ENCODE peak calls at places on chromosomes 4 and X, in seven cellular contexts. One of them, this sample, is unnamed.

GRCh38 chr4:98430708-98431403 is 169.7 kb downstream of the RAP1GDS1 start:
- DNase-seq in neuronal stem cell: no peak
- DNase-seq in endodermal cell: no peak
- DNase-seq in MM.1S: no peak
- DNase-seq in mesendoderm: peak
- DNase-seq in fibroblast of lung: peak
- DNase-seq in PC-3: peak
- DNase-seq in this sample: peak

GRCh38 chrX:14228611-14229010 is 198.9 kb upstream of the GEMIN8 start:
- DNase-seq in fibroblast of lung: peak
- DNase-seq in MM.1S: no peak
- DNase-seq in endodermal cell: no peak
- DNase-seq in neuronal stem cell: no peak
- DNase-seq in mesendoderm: no peak
- DNase-seq in PC-3: peak
- DNase-seq in this sample: no peak

GRCh38 chr4:184453402-184454160 is 20.8 kb downstream of the IRF2 start:
- DNase-seq in endodermal cell: peak
- DNase-seq in mesendoderm: peak
- DNase-seq in neuronal stem cell: no peak
- DNase-seq in PC-3: peak
- DNase-seq in MM.1S: peak
- DNase-seq in fibroblast of lung: peak
- DNase-seq in this sample: peak

GRCh38 chr4:73607375-73608026 is 12.7 kb downstream of the RASSF6 start:
- DNase-seq in endodermal cell: no peak
- DNase-seq in mesendoderm: no peak
- DNase-seq in MM.1S: peak
- DNase-seq in PC-3: peak
- DNase-seq in fibroblast of lung: no peak
- DNase-seq in neuronal stem cell: no peak
- DNase-seq in this sample: no peak

GRCh38 chr4:177220376-177220775 is 89.3 kb upstream of the NEIL3 start:
- DNase-seq in mesendoderm: no peak
- DNase-seq in neuronal stem cell: no peak
- DNase-seq in endodermal cell: no peak
- DNase-seq in PC-3: peak
- DNase-seq in fibroblast of lung: peak
- DNase-seq in MM.1S: no peak
- DNase-seq in this sample: no peak

GRCh38 chr4:8545439-8545765 is 34.8 kb upstream of the GPR78 start:
- DNase-seq in fibroblast of lung: no peak
- DNase-seq in mesendoderm: no peak
- DNase-seq in endodermal cell: no peak
- DNase-seq in PC-3: no peak
- DNase-seq in MM.1S: no peak
- DNase-seq in neuronal stem cell: no peak
- DNase-seq in this sample: no peak

GRCh38 chr4:145061325-145061920 is 36.6 kb downstream of the ANAPC10 start:
- DNase-seq in neuronal stem cell: peak
- DNase-seq in endodermal cell: no peak
- DNase-seq in fibroblast of lung: peak
- DNase-seq in MM.1S: peak
- DNase-seq in mesendoderm: peak
- DNase-seq in PC-3: peak
- DNase-seq in this sample: peak

GRCh38 chr4:48129307-48130014 is 4.6 kb downstream of the TXK start:
- DNase-seq in PC-3: peak
- DNase-seq in neuronal stem cell: no peak
- DNase-seq in mesendoderm: peak
- DNase-seq in endodermal cell: peak
- DNase-seq in fibroblast of lung: no peak
- DNase-seq in MM.1S: no peak
- DNase-seq in this sample: no peak

GRCh38 chrX:7996414-7996813 is 69.2 kb upstream of the PNPLA4 start:
- DNase-seq in PC-3: peak
- DNase-seq in MM.1S: peak
- DNase-seq in fibroblast of lung: peak
- DNase-seq in neuronal stem cell: peak
- DNase-seq in endodermal cell: peak
- DNase-seq in mesendoderm: peak
- DNase-seq in this sample: peak

GRCh38 chr4:130468340-130468739 is 1372.4 kb downstream of the C4orf33 start:
- DNase-seq in fibroblast of lung: no peak
- DNase-seq in neuronal stem cell: no peak
- DNase-seq in PC-3: no peak
- DNase-seq in MM.1S: no peak
- DNase-seq in mesendoderm: peak
- DNase-seq in endodermal cell: no peak
- DNase-seq in this sample: no peak

GRCh38 chrX:46376246-46376885 is 168.9 kb downstream of the ZNF674 start:
- DNase-seq in MM.1S: peak
- DNase-seq in PC-3: peak
- DNase-seq in mesendoderm: peak
- DNase-seq in fibroblast of lung: peak
- DNase-seq in neuronal stem cell: peak
- DNase-seq in endodermal cell: peak
- DNase-seq in this sample: peak

GRCh38 chrX:111348363-111348927 is 63.5 kb downstream of the DCX start:
- DNase-seq in fibroblast of lung: no peak
- DNase-seq in endodermal cell: no peak
- DNase-seq in MM.1S: no peak
- DNase-seq in neuronal stem cell: no peak
- DNase-seq in mesendoderm: no peak
- DNase-seq in PC-3: no peak
- DNase-seq in this sample: no peak

GRCh38 chrX:40996886-40997530 is 88.2 kb upstream of the USP9X start:
- DNase-seq in fibroblast of lung: peak
- DNase-seq in neuronal stem cell: peak
- DNase-seq in PC-3: peak
- DNase-seq in MM.1S: no peak
- DNase-seq in mesendoderm: peak
- DNase-seq in endodermal cell: peak
- DNase-seq in this sample: peak

GRCh38 chrX:65706041-65706828 is 38.8 kb downstream of the MSN start:
- DNase-seq in PC-3: peak
- DNase-seq in MM.1S: no peak
- DNase-seq in mesendoderm: peak
- DNase-seq in neuronal stem cell: no peak
- DNase-seq in fibroblast of lung: peak
- DNase-seq in endodermal cell: peak
- DNase-seq in this sample: peak

GRCh38 chrX:39689374-39690104 is 408.2 kb downstream of the BCOR start:
- DNase-seq in fibroblast of lung: no peak
- DNase-seq in neuronal stem cell: no peak
- DNase-seq in MM.1S: no peak
- DNase-seq in endodermal cell: peak
- DNase-seq in PC-3: no peak
- DNase-seq in mesendoderm: peak
- DNase-seq in this sample: no peak

GRCh38 chr4:108821056-108821925 is 58.4 kb upstream of the ETNPPL start:
- DNase-seq in fibroblast of lung: no peak
- DNase-seq in endodermal cell: no peak
- DNase-seq in PC-3: no peak
- DNase-seq in MM.1S: no peak
- DNase-seq in neuronal stem cell: no peak
- DNase-seq in mesendoderm: no peak
- DNase-seq in this sample: peak

GRCh38 chrX:11386001-11386523 is 92.8 kb downstream of the AMELX start:
- DNase-seq in mesendoderm: no peak
- DNase-seq in PC-3: peak
- DNase-seq in fibroblast of lung: peak
- DNase-seq in endodermal cell: no peak
- DNase-seq in MM.1S: no peak
- DNase-seq in neuronal stem cell: no peak
- DNase-seq in this sample: peak

GRCh38 chr4:46945062-46945461 is 36.0 kb upstream of the COX7B2 start:
- DNase-seq in MM.1S: no peak
- DNase-seq in PC-3: no peak
- DNase-seq in fibroblast of lung: no peak
- DNase-seq in endodermal cell: no peak
- DNase-seq in mesendoderm: no peak
- DNase-seq in neuronal stem cell: no peak
- DNase-seq in this sample: no peak

GRCh38 chrX:153922286-153922573 is 3.8 kb downstream of the ARHGAP4 start:
- DNase-seq in mesendoderm: no peak
- DNase-seq in endodermal cell: no peak
- DNase-seq in neuronal stem cell: no peak
- DNase-seq in PC-3: no peak
- DNase-seq in fibroblast of lung: no peak
- DNase-seq in MM.1S: no peak
- DNase-seq in this sample: no peak

GRCh38 chrX:153922932-153923857 is 2.9 kb downstream of the ARHGAP4 start:
- DNase-seq in fibroblast of lung: peak
- DNase-seq in neuronal stem cell: no peak
- DNase-seq in PC-3: peak
- DNase-seq in MM.1S: no peak
- DNase-seq in mesendoderm: no peak
- DNase-seq in endodermal cell: no peak
- DNase-seq in this sample: peak

GRCh38 chrX:153925387-153925738 is 701 bp downstream of the ARHGAP4 start:
- DNase-seq in PC-3: no peak
- DNase-seq in fibroblast of lung: no peak
- DNase-seq in endodermal cell: no peak
- DNase-seq in neuronal stem cell: no peak
- DNase-seq in mesendoderm: no peak
- DNase-seq in MM.1S: peak
- DNase-seq in this sample: no peak

GRCh38 chrX:153925739-153926593 is at the start of gene ARHGAP4:
- DNase-seq in fibroblast of lung: no peak
- DNase-seq in neuronal stem cell: no peak
- DNase-seq in PC-3: no peak
- DNase-seq in MM.1S: peak
- DNase-seq in endodermal cell: no peak
- DNase-seq in mesendoderm: peak
- DNase-seq in this sample: no peak

GRCh38 chrX:153924149-153924861 is 1.8 kb downstream of the ARHGAP4 start:
- DNase-seq in mesendoderm: peak
- DNase-seq in neuronal stem cell: no peak
- DNase-seq in PC-3: peak
- DNase-seq in endodermal cell: no peak
- DNase-seq in fibroblast of lung: peak
- DNase-seq in MM.1S: peak
- DNase-seq in this sample: no peak
- H3K9ac ChIP-seq in mesendoderm: no peak
- H3K9ac ChIP-seq in neuronal stem cell: no peak
- H3K9ac ChIP-seq in PC-3: no peak
- H3K9ac ChIP-seq in endodermal cell: no peak
- H3K9ac ChIP-seq in fibroblast of lung: no peak
- H3K9ac ChIP-seq in MM.1S: peak
- H3K9ac ChIP-seq in this sample: no peak

GRCh38 chr4:16897351-16897750 is 1.1 kb downstream of the LDB2 start:
- DNase-seq in endodermal cell: peak
- DNase-seq in neuronal stem cell: no peak
- DNase-seq in mesendoderm: peak
- DNase-seq in MM.1S: no peak
- DNase-seq in fibroblast of lung: peak
- DNase-seq in PC-3: no peak
- DNase-seq in this sample: peak

GRCh38 chr4:16897991-16898827 is at the start of gene LDB2:
- DNase-seq in mesendoderm: peak
- DNase-seq in fibroblast of lung: peak
- DNase-seq in PC-3: no peak
- DNase-seq in neuronal stem cell: peak
- DNase-seq in endodermal cell: peak
- DNase-seq in MM.1S: no peak
- DNase-seq in this sample: peak

GRCh38 chr4:16900325-16900724 is 1.9 kb upstream of the LDB2 start:
- DNase-seq in neuronal stem cell: no peak
- DNase-seq in mesendoderm: no peak
- DNase-seq in endodermal cell: no peak
- DNase-seq in MM.1S: no peak
- DNase-seq in PC-3: no peak
- DNase-seq in fibroblast of lung: no peak
- DNase-seq in this sample: no peak

GRCh38 chr4:16894406-16894805 is 4.0 kb downstream of the LDB2 start:
- DNase-seq in endodermal cell: no peak
- DNase-seq in PC-3: no peak
- DNase-seq in neuronal stem cell: no peak
- DNase-seq in mesendoderm: peak
- DNase-seq in fibroblast of lung: peak
- DNase-seq in MM.1S: no peak
- DNase-seq in this sample: peak

GRCh38 chr4:16896871-16897270 is 1.6 kb downstream of the LDB2 start:
- DNase-seq in fibroblast of lung: peak
- DNase-seq in mesendoderm: no peak
- DNase-seq in endodermal cell: no peak
- DNase-seq in MM.1S: no peak
- DNase-seq in neuronal stem cell: no peak
- DNase-seq in PC-3: no peak
- DNase-seq in this sample: peak
- H3K4me3 ChIP-seq in fibroblast of lung: peak
- H3K4me3 ChIP-seq in mesendoderm: peak
- H3K4me3 ChIP-seq in endodermal cell: peak
- H3K4me3 ChIP-seq in MM.1S: no peak
- H3K4me3 ChIP-seq in neuronal stem cell: peak
- H3K4me3 ChIP-seq in PC-3: no peak
- H3K4me3 ChIP-seq in this sample: peak

DNA sequence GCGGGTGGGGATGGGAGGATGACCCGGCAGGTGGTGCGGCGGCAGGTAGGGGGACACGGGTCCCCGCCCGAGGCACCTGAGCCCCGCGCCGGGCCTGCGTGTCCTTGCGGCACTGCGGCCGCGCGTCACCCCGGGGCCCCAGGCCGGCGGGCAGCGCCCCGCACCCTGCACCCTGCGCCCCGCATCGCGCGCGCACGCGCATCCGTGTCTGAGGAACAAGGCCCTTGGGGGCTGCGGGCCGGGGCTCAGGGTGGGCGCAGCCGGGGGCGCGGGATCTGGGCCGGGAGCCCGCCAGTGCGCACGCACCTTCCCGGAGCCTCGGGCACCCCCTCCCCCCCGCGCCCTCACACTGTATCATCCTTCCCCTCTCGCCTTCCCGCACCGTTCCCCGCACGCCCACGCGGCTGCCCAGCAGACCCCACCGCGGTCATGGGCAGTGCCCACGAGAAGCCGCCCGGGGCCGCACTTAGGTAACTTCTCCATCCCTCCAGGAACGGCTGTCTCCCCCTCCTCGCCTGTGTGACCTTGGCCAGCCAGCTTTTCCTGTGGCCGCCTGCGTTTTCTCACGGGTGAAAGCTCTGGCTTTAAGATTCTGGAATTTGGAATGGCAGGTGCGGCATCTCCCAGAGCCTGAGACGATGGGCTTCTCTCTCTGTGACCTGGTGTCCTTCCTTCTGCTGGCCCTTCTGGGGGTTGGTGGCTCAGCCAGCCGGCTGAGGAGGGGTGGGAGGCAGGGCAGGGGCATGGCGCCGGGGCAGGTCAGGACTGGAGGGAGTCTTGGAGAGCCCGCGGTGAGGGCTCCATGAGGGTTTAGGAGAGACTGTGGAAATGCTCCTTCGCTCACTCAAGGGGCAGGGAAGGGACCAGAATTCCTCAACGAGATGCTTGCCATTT is 746 bp downstream of the ATP2B3 start:
- DNase-seq in PC-3: no peak
- DNase-seq in MM.1S: no peak
- DNase-seq in fibroblast of lung: no peak
- DNase-seq in mesendoderm: no peak
- DNase-seq in endodermal cell: no peak
- DNase-seq in neuronal stem cell: no peak
- DNase-seq in this sample: no peak
- H3K9ac ChIP-seq in PC-3: no peak
- H3K9ac ChIP-seq in MM.1S: no peak
- H3K9ac ChIP-seq in fibroblast of lung: no peak
- H3K9ac ChIP-seq in mesendoderm: no peak
- H3K9ac ChIP-seq in endodermal cell: no peak
- H3K9ac ChIP-seq in neuronal stem cell: no peak
- H3K9ac ChIP-seq in this sample: no peak

GRCh38 chr4:40514409-40515025 is 115.1 kb downstream of the RBM47 start:
- DNase-seq in endodermal cell: no peak
- DNase-seq in PC-3: peak
- DNase-seq in mesendoderm: no peak
- DNase-seq in MM.1S: peak
- DNase-seq in fibroblast of lung: no peak
- DNase-seq in neuronal stem cell: no peak
- DNase-seq in this sample: no peak
- H3K4me3 ChIP-seq in endodermal cell: no peak
- H3K4me3 ChIP-seq in PC-3: peak
- H3K4me3 ChIP-seq in mesendoderm: no peak
- H3K4me3 ChIP-seq in MM.1S: peak
- H3K4me3 ChIP-seq in fibroblast of lung: no peak
- H3K4me3 ChIP-seq in neuronal stem cell: no peak
- H3K4me3 ChIP-seq in this sample: peak